ENCODE peak calls at places on chromosome 2, in eight cellular contexts. F, I, V, Q, D, A, G and O are unnamed samples.

GRCh38 chr2:120367649-120368048 is 21.7 kb downstream of the INHBB start:
- DNase-seq in V (no peak), F (no peak), D (peak), Q (no peak), A (no peak), I (no peak), G (no peak), O (no peak)

GRCh38 chr2:72278046-72278445 is 130.4 kb upstream of the CYP26B1 start:
- DNase-seq in G (no peak), I (no peak), F (no peak), Q (peak), D (no peak), A (no peak), V (no peak), O (no peak)

GRCh38 chr2:74876081-74876886 is 42.4 kb downstream of the HK2 start:
- DNase-seq in F (no peak), A (peak), Q (no peak), I (no peak), G (peak), V (no peak), D (no peak), O (peak)

GRCh38 chr2:173254659-173255058 is 100.0 kb upstream of the CDCA7 start:
- DNase-seq in Q (no peak), A (no peak), F (no peak), V (no peak), D (no peak), I (no peak), G (no peak), O (no peak)

GRCh38 chr2:222305510-222306392 is 7.0 kb upstream of the PAX3 start:
- DNase-seq in F (no peak), V (no peak), I (peak), G (no peak), A (peak), D (no peak), Q (no peak), O (peak)

GRCh38 chr2:221997100-221997499 is 301.7 kb downstream of the PAX3 start:
- DNase-seq in I (no peak), Q (peak), D (no peak), F (peak), V (peak), G (no peak), A (no peak), O (no peak)

GRCh38 chr2:175063741-175064140 is 58.6 kb upstream of the CHN1 start:
- DNase-seq in V (no peak), F (no peak), I (no peak), D (no peak), G (no peak), Q (no peak), A (no peak), O (no peak)

GRCh38 chr2:3536682-3537632 is 17.6 kb upstream of the ADI1 start:
- DNase-seq in V (peak), G (peak), F (no peak), D (peak), Q (no peak), A (peak), I (peak), O (peak)

GRCh38 chr2:173963323-173963816 is 1.8 kb downstream of the SP3 start:
- DNase-seq in A (no peak), I (no peak), D (no peak), F (peak), V (no peak), G (no peak), Q (no peak), O (peak)

GRCh38 chr2:65228249-65228750 is 669 bp downstream of the ACTR2 start:
- DNase-seq in F (no peak), D (no peak), I (no peak), A (no peak), V (no peak), Q (no peak), G (no peak), O (peak)

GRCh38 chr2:96928277-96928781 is 58.1 kb downstream of the FAM178B start:
- DNase-seq in G (no peak), F (no peak), D (no peak), Q (no peak), I (no peak), V (no peak), A (no peak), O (no peak)

DNA sequence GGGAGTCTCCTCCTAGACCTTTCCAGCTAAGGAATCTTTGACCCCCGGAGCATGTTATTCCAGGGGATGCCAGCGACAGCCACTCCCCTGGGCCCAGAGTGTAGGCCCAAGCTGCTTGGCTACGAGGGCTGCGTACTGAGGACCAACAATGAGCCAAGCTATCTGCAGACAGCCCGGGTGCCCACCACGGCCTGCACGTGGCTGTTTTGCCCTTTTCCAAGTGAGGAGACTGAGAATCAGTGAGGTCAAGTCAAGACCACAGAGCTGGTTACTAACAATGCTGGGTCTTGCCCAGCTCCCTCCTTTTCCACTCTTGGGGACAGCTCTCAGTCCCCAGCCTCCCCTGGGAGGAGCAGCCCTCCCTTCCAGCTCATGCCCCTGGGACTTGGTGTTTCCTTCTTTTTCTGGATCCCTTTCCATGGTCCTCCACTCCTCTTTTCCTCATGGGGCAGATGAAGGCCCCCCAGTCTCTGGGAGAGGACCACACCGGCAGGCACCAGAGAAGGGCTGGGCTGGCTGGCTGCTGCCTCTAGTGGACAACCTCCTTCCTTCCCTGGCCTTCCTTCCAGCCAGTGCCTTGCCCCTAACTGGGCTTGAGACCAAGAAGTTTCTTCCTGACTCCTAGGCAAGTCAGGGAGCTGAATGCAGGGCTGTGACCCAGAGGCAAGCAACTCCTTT is 550 bp upstream of the MALL start:
- DNase-seq in D (peak), A (peak), V (peak), Q (no peak), F (peak), G (peak), I (no peak), O (no peak)
- TF ChIP-seq CTCF in D (peak), A (peak), V (no peak), Q (peak), F (peak), G (peak), I (peak), O (peak)

GRCh38 chr2:30240162-30240696 is 8.9 kb downstream of the LBH start:
- DNase-seq in V (no peak), I (no peak), F (no peak), Q (no peak), D (no peak), G (no peak), A (no peak), O (no peak)
- H3K4me3 ChIP-seq in V (no peak), I (no peak), F (no peak), Q (no peak), D (no peak), G (no peak), A (no peak), O (no peak)

GRCh38 chr2:229133155-229133772 is 137.8 kb downstream of the PID1 start:
- DNase-seq in I (no peak), D (no peak), F (peak), V (peak), G (no peak), Q (no peak), A (peak), O (peak)
- TF ChIP-seq CTCF in I (no peak), D (peak), F (peak), V (peak), G (peak), Q (peak), A (peak), O (peak)

GRCh38 chr2:160253440-160254296 is 53.6 kb upstream of the ITGB6 start:
- DNase-seq in A (no peak), I (no peak), Q (no peak), D (no peak), G (no peak), F (no peak), V (no peak), O (no peak)
- H3K4me3 ChIP-seq in A (no peak), I (no peak), Q (no peak), D (peak), G (no peak), F (no peak), V (no peak), O (no peak)

DNA sequence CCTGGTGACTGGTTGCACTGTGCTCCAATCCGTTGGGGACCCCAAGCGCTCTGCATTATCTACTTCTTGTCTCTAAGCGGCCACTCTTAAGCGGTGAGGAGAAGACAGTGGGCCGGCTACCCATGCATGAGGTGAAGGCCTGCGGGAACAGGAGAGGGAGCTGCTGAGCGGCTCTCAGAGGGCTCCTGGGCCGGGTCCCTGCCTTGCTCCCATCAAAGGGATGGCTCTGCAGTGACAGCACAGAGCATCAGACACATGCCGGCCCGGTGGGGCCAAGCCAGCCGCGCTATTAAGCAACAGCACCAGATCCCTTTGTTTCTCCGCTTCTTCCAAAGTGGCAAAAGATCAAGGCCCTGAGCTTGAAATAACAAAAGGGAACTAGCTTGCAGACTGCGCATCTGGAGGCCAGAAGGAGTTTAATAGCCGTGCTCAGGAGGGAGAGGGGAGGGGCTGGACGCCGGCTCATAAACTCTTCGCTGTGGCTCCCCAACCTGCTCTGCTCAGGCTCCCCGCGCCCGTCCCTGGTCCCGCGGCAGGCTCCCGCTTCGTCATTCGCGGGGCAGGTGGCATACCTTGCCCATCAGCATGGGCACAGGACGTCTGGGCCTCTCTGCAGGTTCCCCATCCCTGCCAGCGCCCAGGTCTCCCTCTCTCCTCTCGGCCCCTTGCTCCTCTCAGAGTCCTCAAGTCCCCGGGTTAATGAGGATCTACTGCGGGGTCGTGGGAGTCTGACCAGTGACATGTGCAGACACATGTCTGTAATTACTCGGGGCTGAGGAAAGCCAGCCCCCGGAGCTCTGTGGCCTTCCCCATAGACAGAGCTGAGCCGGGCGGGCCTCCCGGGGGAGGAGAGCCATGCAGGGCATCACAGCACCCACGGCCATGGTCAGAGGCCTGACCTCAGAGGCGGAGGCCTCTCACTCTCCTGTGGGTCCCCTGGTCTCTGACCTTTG is 96.7 kb downstream of the ASB1 start:
- DNase-seq in D (peak), A (peak), I (no peak), G (no peak), V (no peak), F (peak), Q (peak), O (no peak)
- TF ChIP-seq CTCF in D (no peak), A (peak), I (no peak), G (no peak), V (peak), F (peak), Q (peak), O (no peak)